ENCODE peak calls at places on chromosomes 6 and 20, in ten cellular contexts. One of them, this sample, is unnamed.

GRCh38 chr20:2692036-2692885 is at the start of gene EBF4:
- DNase-seq in left lung: peak
- DNase-seq in choroid plexus epithelial cell: peak
- DNase-seq in fibroblast of the aortic adventitia: peak
- DNase-seq in nephron progenitor cell: peak
- DNase-seq in stomach: peak
- DNase-seq in CD4-positive, alpha-beta T cell: no peak
- DNase-seq in neural crest cell: peak
- DNase-seq in PC-3: no peak
- DNase-seq in IMR-90: no peak
- DNase-seq in this sample: no peak

GRCh38 chr20:40960521-40960956 is 68.1 kb upstream of the TOP1 start:
- DNase-seq in choroid plexus epithelial cell: no peak
- DNase-seq in fibroblast of the aortic adventitia: peak
- DNase-seq in nephron progenitor cell: no peak
- DNase-seq in PC-3: no peak
- DNase-seq in CD4-positive, alpha-beta T cell: no peak
- DNase-seq in IMR-90: no peak
- DNase-seq in neural crest cell: no peak
- DNase-seq in left lung: no peak
- DNase-seq in stomach: peak
- DNase-seq in this sample: no peak

GRCh38 chr6:30685977-30686907 is at the start of gene PPP1R18:
- DNase-seq in IMR-90: peak
- DNase-seq in left lung: peak
- DNase-seq in nephron progenitor cell: peak
- DNase-seq in neural crest cell: no peak
- DNase-seq in fibroblast of the aortic adventitia: peak
- DNase-seq in stomach: peak
- DNase-seq in choroid plexus epithelial cell: peak
- DNase-seq in PC-3: peak
- DNase-seq in CD4-positive, alpha-beta T cell: peak
- DNase-seq in this sample: peak

GRCh38 chr20:50230184-50230583 is 39.6 kb downstream of the CEBPB start:
- DNase-seq in nephron progenitor cell: no peak
- DNase-seq in left lung: no peak
- DNase-seq in neural crest cell: no peak
- DNase-seq in CD4-positive, alpha-beta T cell: no peak
- DNase-seq in fibroblast of the aortic adventitia: no peak
- DNase-seq in IMR-90: no peak
- DNase-seq in stomach: no peak
- DNase-seq in PC-3: no peak
- DNase-seq in choroid plexus epithelial cell: no peak
- DNase-seq in this sample: no peak

GRCh38 chr20:35277531-35278395 is at the start of gene MMP24OS:
- DNase-seq in neural crest cell: peak
- DNase-seq in left lung: peak
- DNase-seq in stomach: peak
- DNase-seq in fibroblast of the aortic adventitia: peak
- DNase-seq in CD4-positive, alpha-beta T cell: peak
- DNase-seq in PC-3: peak
- DNase-seq in IMR-90: peak
- DNase-seq in nephron progenitor cell: peak
- DNase-seq in choroid plexus epithelial cell: peak
- DNase-seq in this sample: peak

GRCh38 chr20:45823949-45824835 is 2.9 kb downstream of the TNNC2 start:
- DNase-seq in neural crest cell: no peak
- DNase-seq in IMR-90: no peak
- DNase-seq in stomach: peak
- DNase-seq in PC-3: peak
- DNase-seq in nephron progenitor cell: peak
- DNase-seq in left lung: no peak
- DNase-seq in choroid plexus epithelial cell: peak
- DNase-seq in CD4-positive, alpha-beta T cell: peak
- DNase-seq in fibroblast of the aortic adventitia: peak
- DNase-seq in this sample: peak

GRCh38 chr20:19070681-19071441 is 141.6 kb upstream of the SLC24A3 start:
- DNase-seq in PC-3: no peak
- DNase-seq in CD4-positive, alpha-beta T cell: no peak
- DNase-seq in choroid plexus epithelial cell: no peak
- DNase-seq in left lung: no peak
- DNase-seq in stomach: no peak
- DNase-seq in neural crest cell: no peak
- DNase-seq in nephron progenitor cell: no peak
- DNase-seq in IMR-90: no peak
- DNase-seq in fibroblast of the aortic adventitia: no peak
- DNase-seq in this sample: no peak

GRCh38 chr20:23205221-23205620 is 119.1 kb upstream of the CD93 start:
- DNase-seq in neural crest cell: no peak
- DNase-seq in stomach: no peak
- DNase-seq in left lung: no peak
- DNase-seq in nephron progenitor cell: no peak
- DNase-seq in IMR-90: no peak
- DNase-seq in choroid plexus epithelial cell: no peak
- DNase-seq in CD4-positive, alpha-beta T cell: no peak
- DNase-seq in fibroblast of the aortic adventitia: no peak
- DNase-seq in PC-3: no peak
- DNase-seq in this sample: no peak

GRCh38 chr6:11317885-11318771 is 85.7 kb upstream of the NEDD9 start:
- DNase-seq in neural crest cell: no peak
- DNase-seq in fibroblast of the aortic adventitia: peak
- DNase-seq in PC-3: peak
- DNase-seq in choroid plexus epithelial cell: peak
- DNase-seq in CD4-positive, alpha-beta T cell: peak
- DNase-seq in left lung: peak
- DNase-seq in nephron progenitor cell: no peak
- DNase-seq in IMR-90: peak
- DNase-seq in stomach: peak
- DNase-seq in this sample: peak

GRCh38 chr6:11322252-11322885 is 89.9 kb upstream of the NEDD9 start:
- DNase-seq in left lung: no peak
- DNase-seq in PC-3: peak
- DNase-seq in choroid plexus epithelial cell: no peak
- DNase-seq in neural crest cell: no peak
- DNase-seq in IMR-90: no peak
- DNase-seq in stomach: no peak
- DNase-seq in CD4-positive, alpha-beta T cell: no peak
- DNase-seq in fibroblast of the aortic adventitia: no peak
- DNase-seq in nephron progenitor cell: no peak
- DNase-seq in this sample: no peak

GRCh38 chr6:11318835-11319813 is 86.7 kb upstream of the NEDD9 start:
- DNase-seq in CD4-positive, alpha-beta T cell: no peak
- DNase-seq in left lung: no peak
- DNase-seq in IMR-90: no peak
- DNase-seq in neural crest cell: no peak
- DNase-seq in stomach: no peak
- DNase-seq in choroid plexus epithelial cell: no peak
- DNase-seq in nephron progenitor cell: no peak
- DNase-seq in PC-3: no peak
- DNase-seq in fibroblast of the aortic adventitia: peak
- DNase-seq in this sample: no peak

GRCh38 chr6:11323666-11324452 is 91.4 kb upstream of the NEDD9 start:
- DNase-seq in stomach: peak
- DNase-seq in neural crest cell: no peak
- DNase-seq in CD4-positive, alpha-beta T cell: no peak
- DNase-seq in choroid plexus epithelial cell: no peak
- DNase-seq in left lung: peak
- DNase-seq in nephron progenitor cell: no peak
- DNase-seq in IMR-90: no peak
- DNase-seq in PC-3: no peak
- DNase-seq in fibroblast of the aortic adventitia: no peak
- DNase-seq in this sample: no peak

DNA sequence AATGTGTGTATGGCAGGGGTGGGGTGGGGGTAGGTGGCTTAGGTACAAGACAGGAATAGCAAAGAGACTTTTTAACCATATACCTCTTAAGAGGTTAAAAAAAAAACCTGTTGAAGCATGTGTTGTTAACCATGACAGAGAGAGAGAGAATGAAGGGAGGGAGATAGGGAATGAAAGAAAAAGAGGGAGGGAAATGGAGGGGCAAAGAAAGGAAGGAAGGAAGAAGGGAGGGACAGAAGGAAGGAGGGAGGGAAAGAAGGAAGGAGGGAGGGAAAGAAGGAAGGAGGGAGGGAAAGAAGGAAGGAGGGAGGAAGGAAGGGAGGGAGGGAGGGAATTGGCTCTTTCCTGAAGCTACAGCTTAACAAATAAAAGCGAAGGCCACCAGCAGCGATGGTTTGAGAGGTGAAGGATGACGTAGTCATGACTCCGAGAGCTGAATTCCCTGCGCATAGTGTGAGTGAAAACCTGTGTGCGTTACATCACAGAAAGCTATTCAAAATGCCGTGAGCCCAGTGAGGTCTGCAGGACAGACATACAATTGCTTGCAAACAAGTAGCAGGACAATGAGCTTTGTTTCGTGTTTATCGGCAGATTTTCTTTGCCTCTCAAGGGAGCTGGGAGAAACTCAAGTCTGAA is 88.6 kb upstream of the NEDD9 start:
- DNase-seq in neural crest cell: no peak
- DNase-seq in left lung: no peak
- DNase-seq in IMR-90: no peak
- DNase-seq in PC-3: no peak
- DNase-seq in nephron progenitor cell: no peak
- DNase-seq in stomach: no peak
- DNase-seq in choroid plexus epithelial cell: no peak
- DNase-seq in fibroblast of the aortic adventitia: no peak
- DNase-seq in CD4-positive, alpha-beta T cell: no peak
- DNase-seq in this sample: no peak
- TF ChIP-seq CTCF in neural crest cell: no peak
- TF ChIP-seq CTCF in left lung: no peak
- TF ChIP-seq CTCF in IMR-90: no peak
- TF ChIP-seq CTCF in PC-3: no peak
- TF ChIP-seq CTCF in nephron progenitor cell: no peak
- TF ChIP-seq CTCF in stomach: no peak
- TF ChIP-seq CTCF in choroid plexus epithelial cell: no peak
- TF ChIP-seq CTCF in fibroblast of the aortic adventitia: no peak
- TF ChIP-seq CTCF in CD4-positive, alpha-beta T cell: no peak
- TF ChIP-seq CTCF in this sample: no peak

DNA sequence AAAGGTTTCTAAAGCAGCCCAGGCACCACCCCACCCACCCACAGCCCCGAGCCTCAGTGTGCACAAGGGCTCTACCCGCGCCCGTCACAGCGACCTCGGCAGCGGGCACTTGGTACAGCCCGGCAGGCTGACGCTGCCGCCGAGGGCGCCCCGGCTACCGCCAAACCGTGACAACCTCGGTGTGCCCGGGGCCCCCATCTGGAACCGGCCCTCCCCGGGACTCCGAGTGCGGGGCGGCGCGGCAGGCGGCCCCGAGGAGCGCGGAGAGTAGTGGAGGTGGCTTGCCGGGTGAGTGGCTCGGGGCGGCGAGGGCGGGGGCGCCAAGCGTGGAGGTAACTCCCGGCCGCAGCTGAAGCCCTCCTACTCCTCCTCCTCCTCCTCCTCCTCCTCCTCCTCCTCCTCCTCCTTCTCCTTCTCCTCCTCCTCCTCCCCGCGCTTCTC is at the start of gene ISM1:
- DNase-seq in left lung: peak
- DNase-seq in stomach: no peak
- DNase-seq in PC-3: no peak
- DNase-seq in choroid plexus epithelial cell: no peak
- DNase-seq in CD4-positive, alpha-beta T cell: peak
- DNase-seq in fibroblast of the aortic adventitia: no peak
- DNase-seq in neural crest cell: peak
- DNase-seq in IMR-90: no peak
- DNase-seq in nephron progenitor cell: peak
- DNase-seq in this sample: no peak
- TF ChIP-seq CTCF in left lung: no peak
- TF ChIP-seq CTCF in stomach: no peak
- TF ChIP-seq CTCF in PC-3: no peak
- TF ChIP-seq CTCF in choroid plexus epithelial cell: no peak
- TF ChIP-seq CTCF in CD4-positive, alpha-beta T cell: no peak
- TF ChIP-seq CTCF in fibroblast of the aortic adventitia: no peak
- TF ChIP-seq CTCF in neural crest cell: no peak
- TF ChIP-seq CTCF in IMR-90: no peak
- TF ChIP-seq CTCF in nephron progenitor cell: no peak
- TF ChIP-seq CTCF in this sample: no peak

DNA sequence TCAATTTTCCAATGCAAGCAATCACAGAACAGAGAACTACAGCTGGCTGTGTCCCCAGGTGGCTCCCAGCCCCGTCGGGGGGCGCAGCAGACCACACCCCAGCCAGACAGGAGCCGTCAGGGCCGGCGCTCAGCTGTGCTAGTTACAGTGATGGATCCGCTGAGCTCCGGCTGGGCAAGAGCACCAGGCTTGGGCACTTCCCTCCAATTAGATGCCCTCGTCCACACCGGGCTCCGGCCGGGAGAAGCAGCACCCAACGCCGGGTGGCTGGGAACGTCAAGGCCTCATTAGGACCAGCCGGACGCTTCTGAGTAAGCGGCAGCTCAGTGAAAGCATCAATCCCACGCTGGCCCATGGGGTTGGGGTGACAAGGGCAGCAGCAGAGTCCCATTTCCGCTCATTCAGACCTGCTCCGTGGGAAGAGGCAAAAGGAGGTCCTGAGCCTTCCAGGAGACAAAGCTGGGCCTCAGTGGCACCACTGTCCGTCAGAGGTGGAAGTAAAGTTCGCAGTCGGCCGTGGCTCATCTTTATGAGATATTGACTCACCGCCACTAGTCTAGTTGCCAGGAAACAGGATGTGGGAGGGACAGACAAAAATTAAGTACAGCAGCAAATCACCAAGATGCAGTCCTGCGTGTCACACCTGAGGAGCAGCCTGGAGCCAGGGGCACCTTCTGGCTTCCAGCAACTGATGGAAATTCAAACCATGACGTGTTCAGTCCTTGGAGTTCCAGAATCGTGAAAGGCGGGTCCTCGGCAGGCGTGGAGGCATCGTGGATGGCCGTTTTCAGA is 164.1 kb downstream of the TAF4 start:
- DNase-seq in IMR-90: peak
- DNase-seq in neural crest cell: no peak
- DNase-seq in left lung: no peak
- DNase-seq in nephron progenitor cell: peak
- DNase-seq in PC-3: peak
- DNase-seq in choroid plexus epithelial cell: no peak
- DNase-seq in CD4-positive, alpha-beta T cell: no peak
- DNase-seq in fibroblast of the aortic adventitia: no peak
- DNase-seq in stomach: no peak
- DNase-seq in this sample: peak
- TF ChIP-seq CTCF in IMR-90: no peak
- TF ChIP-seq CTCF in neural crest cell: no peak
- TF ChIP-seq CTCF in left lung: no peak
- TF ChIP-seq CTCF in nephron progenitor cell: no peak
- TF ChIP-seq CTCF in PC-3: no peak
- TF ChIP-seq CTCF in choroid plexus epithelial cell: no peak
- TF ChIP-seq CTCF in CD4-positive, alpha-beta T cell: no peak
- TF ChIP-seq CTCF in fibroblast of the aortic adventitia: no peak
- TF ChIP-seq CTCF in stomach: no peak
- TF ChIP-seq CTCF in this sample: no peak

DNA sequence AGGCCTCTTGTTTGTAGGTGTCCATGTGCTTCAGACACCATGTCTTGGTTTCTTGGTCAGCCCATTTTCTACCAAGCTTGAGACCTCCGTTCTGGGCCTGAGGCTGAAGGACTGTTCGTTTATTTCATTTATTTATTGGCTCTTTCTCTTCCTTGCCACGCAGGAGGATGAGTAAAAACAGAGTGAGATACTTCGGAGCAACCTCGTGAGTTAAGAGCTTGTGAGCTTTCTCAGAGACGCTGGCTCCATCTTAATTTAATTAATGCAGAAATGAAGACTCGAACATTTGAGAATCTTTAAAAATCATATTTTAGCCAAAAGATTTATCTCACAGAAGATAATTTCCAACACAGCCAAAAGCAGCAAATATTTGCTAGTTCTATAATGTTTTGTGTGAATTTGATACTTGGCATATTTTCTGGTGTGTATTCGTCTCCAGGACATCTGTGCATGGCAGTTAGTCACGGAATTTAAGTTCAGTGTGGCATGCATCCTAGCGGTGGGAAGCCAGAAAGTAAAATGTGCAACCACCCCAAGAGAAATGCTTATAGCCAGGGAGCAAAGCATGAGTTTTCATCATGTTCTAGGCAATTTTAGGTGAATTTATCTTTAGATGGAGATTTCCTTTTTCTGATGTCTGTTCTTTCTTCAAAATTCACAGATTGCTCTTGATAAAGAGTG is 76.0 kb downstream of the THBS2 start:
- DNase-seq in PC-3: no peak
- DNase-seq in nephron progenitor cell: no peak
- DNase-seq in choroid plexus epithelial cell: peak
- DNase-seq in stomach: no peak
- DNase-seq in CD4-positive, alpha-beta T cell: no peak
- DNase-seq in IMR-90: peak
- DNase-seq in left lung: no peak
- DNase-seq in fibroblast of the aortic adventitia: no peak
- DNase-seq in neural crest cell: no peak
- DNase-seq in this sample: no peak
- TF ChIP-seq CTCF in PC-3: no peak
- TF ChIP-seq CTCF in nephron progenitor cell: no peak
- TF ChIP-seq CTCF in choroid plexus epithelial cell: peak
- TF ChIP-seq CTCF in stomach: no peak
- TF ChIP-seq CTCF in CD4-positive, alpha-beta T cell: no peak
- TF ChIP-seq CTCF in IMR-90: no peak
- TF ChIP-seq CTCF in left lung: no peak
- TF ChIP-seq CTCF in fibroblast of the aortic adventitia: peak
- TF ChIP-seq CTCF in neural crest cell: no peak
- TF ChIP-seq CTCF in this sample: no peak

This sample was measured in HFFc6.